ENCODE peak calls at places on chromosomes 16 and 17, in eight cellular contexts. Z, R, W, U, E, T, I and J are unnamed samples.

GRCh38 chr16:30416624-30417298 is 9.4 kb downstream of the ZNF771 start:
- DNase-seq in Z (no peak), R (no peak), W (no peak), U (no peak), E (no peak), T (no peak), I (no peak), J (no peak)

GRCh38 chr16:4496305-4496704 is 20.1 kb downstream of the HMOX2 start:
- DNase-seq in Z (no peak), R (peak), W (no peak), U (no peak), E (no peak), T (no peak), I (no peak), J (no peak)

GRCh38 chr16:4593069-4593468 is 21.6 kb downstream of the UBALD1 start:
- DNase-seq in Z (no peak), R (no peak), W (no peak), U (no peak), E (no peak), T (no peak), I (no peak), J (no peak)

GRCh38 chr16:23905027-23905426 is 69.2 kb downstream of the PRKCB start:
- DNase-seq in Z (peak), R (no peak), W (no peak), U (no peak), E (no peak), T (no peak), I (peak), J (peak)

GRCh38 chr16:1502092-1503004 is 9.2 kb downstream of the TELO2 start:
- DNase-seq in Z (no peak), R (no peak), W (no peak), U (no peak), E (no peak), T (no peak), I (no peak), J (no peak)

GRCh38 chr17:40351185-40352043 is 13.1 kb downstream of the GJD3 start:
- DNase-seq in Z (no peak), R (no peak), W (no peak), U (no peak), E (no peak), T (no peak), I (no peak), J (peak)

GRCh38 chr17:45702666-45703266 is 81.4 kb upstream of the CRHR1 start:
- DNase-seq in Z (no peak), R (no peak), W (no peak), U (no peak), E (no peak), T (no peak), I (no peak), J (no peak)

GRCh38 chr17:28725166-28725659 is 820 bp downstream of the TLCD1 start:
- DNase-seq in Z (no peak), R (peak), W (no peak), U (no peak), E (no peak), T (no peak), I (no peak), J (no peak)

GRCh38 chr17:49941427-49941826 is 27.6 kb upstream of the DLX4 start:
- DNase-seq in Z (no peak), R (no peak), W (no peak), U (no peak), E (no peak), T (no peak), I (no peak), J (no peak)

GRCh38 chr17:4607261-4607731 is 23.0 kb downstream of the SMTNL2 start:
- DNase-seq in Z (no peak), R (no peak), W (no peak), U (no peak), E (no peak), T (no peak), I (no peak), J (no peak)

GRCh38 chr16:89786474-89787364 is 29.7 kb downstream of the FANCA start:
- DNase-seq in Z (no peak), R (no peak), W (no peak), U (no peak), E (no peak), T (no peak), I (no peak), J (peak)

GRCh38 chr17:73657473-73658116 is 13.3 kb upstream of the SDK2 start:
- DNase-seq in Z (no peak), R (peak), W (peak), U (no peak), E (no peak), T (no peak), I (no peak), J (peak)

GRCh38 chr16:56226840-56227525 is 35.7 kb downstream of the GNAO1 start:
- DNase-seq in Z (no peak), R (no peak), W (no peak), U (no peak), E (no peak), T (no peak), I (no peak), J (no peak)